ENCODE peak calls at places on chromosomes 4 and X, in eight cellular contexts. X is A549, D is sigmoid colon, T is testis, N is body of pancreas, R is uterus, Y is ovary, A is K562. V is an unnamed sample.

GRCh38 chr4:76657443-76657842 is 222.4 kb downstream of the SHROOM3 start:
- DNase-seq in X (no peak), D (no peak), T (no peak), N (no peak), R (no peak), Y (no peak), A (no peak), V (no peak)

GRCh38 chr4:180960758-180961401 is 1282.3 kb upstream of the TENM3 start:
- DNase-seq in X (no peak), D (no peak), T (no peak), N (no peak), R (no peak), Y (no peak), A (no peak), V (no peak)

GRCh38 chrX:127873637-127874036 is 178.6 kb downstream of the ACTRT1 start:
- DNase-seq in X (no peak), D (no peak), T (no peak), N (no peak), R (no peak), Y (no peak), A (no peak), V (no peak)

GRCh38 chr4:41935652-41936021 is 408 bp downstream of the TMEM33 start:
- DNase-seq in X (peak), D (no peak), T (no peak), N (no peak), R (no peak), Y (no peak), A (peak), V (no peak)

GRCh38 chr4:5224340-5224739 is 173.1 kb downstream of the STK32B start:
- DNase-seq in X (no peak), D (no peak), T (no peak), N (no peak), R (no peak), Y (no peak), A (no peak), V (no peak)

GRCh38 chr4:72786401-72786990 is 217.5 kb upstream of the ADAMTS3 start:
- DNase-seq in X (no peak), D (no peak), T (no peak), N (no peak), R (no peak), Y (no peak), A (peak), V (no peak)

GRCh38 chr4:44002368-44002767 is 446.2 kb downstream of the KCTD8 start:
- DNase-seq in X (no peak), D (no peak), T (no peak), N (no peak), R (no peak), Y (no peak), A (no peak), V (no peak)

GRCh38 chr4:2059034-2059725 is at the start of gene NAT8L:
- DNase-seq in X (peak), D (no peak), T (peak), N (peak), R (no peak), Y (peak), A (peak), V (peak)

GRCh38 chrX:20442597-20442996 is 175.9 kb upstream of the RPS6KA3 start:
- DNase-seq in X (peak), D (peak), T (peak), N (peak), R (peak), Y (peak), A (peak), V (peak)

GRCh38 chr4:128907966-128908365 is 98.5 kb downstream of the JADE1 start:
- DNase-seq in X (no peak), D (no peak), T (no peak), N (no peak), R (no peak), Y (no peak), A (no peak), V (no peak)

GRCh38 chr4:124061413-124061812 is 651.1 kb downstream of the ANKRD50 start:
- DNase-seq in X (no peak), D (no peak), T (no peak), N (no peak), R (no peak), Y (no peak), A (no peak), V (no peak)

GRCh38 chr4:94274912-94275311 is 67.2 kb downstream of the SMARCAD1 start:
- DNase-seq in X (no peak), D (no peak), T (no peak), N (no peak), R (no peak), Y (no peak), A (no peak), V (no peak)

GRCh38 chrX:102976793-102977495 is 39.9 kb downstream of the RAB40AL start:
- DNase-seq in X (no peak), D (no peak), T (no peak), N (peak), R (no peak), Y (no peak), A (no peak), V (no peak)

GRCh38 chr4:112765317-112765989 is 128.5 kb downstream of the LARP7 start:
- DNase-seq in X (no peak), D (no peak), T (no peak), N (no peak), R (no peak), Y (no peak), A (peak), V (no peak)

GRCh38 chr4:36285784-36286480 is 4.5 kb downstream of the DTHD1 start:
- DNase-seq in X (no peak), D (no peak), T (no peak), N (no peak), R (no peak), Y (no peak), A (no peak), V (no peak)

GRCh38 chr4:85928775-85929585 is 430.9 kb downstream of the MAPK10 start:
- DNase-seq in X (no peak), D (no peak), T (no peak), N (peak), R (no peak), Y (no peak), A (no peak), V (no peak)

DNA sequence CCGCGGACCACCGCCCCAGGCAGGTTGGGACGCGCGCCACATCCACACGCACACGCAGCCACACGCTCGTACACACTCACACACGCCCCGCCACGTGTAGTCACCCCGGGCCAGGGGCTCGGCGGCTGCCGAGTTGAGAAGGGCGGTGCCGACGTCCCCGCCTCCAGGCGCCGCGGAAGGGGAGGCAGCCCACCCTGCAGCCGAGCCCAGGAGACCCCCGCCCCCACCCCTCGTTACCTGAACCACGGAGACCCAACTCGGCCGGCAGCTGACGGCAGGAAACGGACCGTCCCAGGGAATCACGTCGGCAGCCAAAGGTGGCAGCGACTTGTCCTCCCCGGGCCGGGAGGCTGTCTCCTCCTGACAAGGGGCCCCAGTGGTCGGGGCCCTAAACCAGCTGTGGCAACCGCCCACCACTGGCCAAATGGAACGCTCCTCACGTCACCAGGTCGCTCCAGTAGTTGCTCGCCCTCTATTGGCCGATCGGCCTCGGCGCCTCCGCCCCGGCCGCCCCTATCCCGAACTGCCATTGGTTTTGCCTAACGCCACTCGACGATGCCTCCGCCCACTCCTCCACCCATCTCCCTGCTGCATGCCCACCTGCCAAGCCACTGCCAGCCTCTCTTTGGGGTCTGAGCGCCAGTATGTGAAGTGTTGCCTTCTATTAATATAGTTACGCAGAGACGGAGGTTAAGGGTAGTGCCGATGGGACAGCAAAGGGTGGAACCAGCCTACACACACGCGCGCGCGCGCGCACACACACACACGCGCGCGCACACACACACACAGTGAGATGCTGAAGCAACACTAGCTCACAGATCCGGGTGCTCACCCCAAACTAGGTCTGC is at the start of gene ZDHHC9:
- DNase-seq in X (peak), D (peak), T (peak), N (peak), R (peak), Y (peak), A (peak), V (peak)
- TF ChIP-seq POLR2A in X (peak), D (peak), T (no peak), N (no peak), R (peak), Y (peak), A (peak), V (peak)

DNA sequence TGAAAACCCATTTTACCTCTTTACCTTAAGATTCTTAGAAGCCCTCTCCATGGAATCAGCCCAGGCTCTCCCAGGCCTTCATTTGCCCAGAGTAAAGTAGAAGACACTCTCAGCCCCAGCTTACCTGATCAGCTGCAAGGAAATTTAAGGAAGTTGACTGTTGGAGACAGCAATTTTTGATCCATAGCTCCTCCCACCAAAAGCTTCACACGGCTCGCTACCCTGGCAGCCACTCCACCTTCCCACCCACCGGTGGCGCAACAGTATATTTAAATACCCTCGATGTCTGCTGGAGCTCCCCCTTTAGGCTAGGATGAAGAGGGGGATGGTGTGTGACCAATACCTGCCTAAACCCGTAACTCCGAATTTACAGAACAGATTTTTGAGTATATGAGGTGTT is 75.4 kb downstream of the MBNL3 start:
- DNase-seq in X (no peak), D (no peak), T (peak), N (no peak), R (no peak), Y (no peak), A (peak), V (no peak)
- TF ChIP-seq POLR2A in X (no peak), D (no peak), T (no peak), N (no peak), R (no peak), Y (no peak), A (no peak), V (no peak)

GRCh38 chrX:18425199-18426003 is at the start of gene CDKL5:
- DNase-seq in X (peak), D (peak), T (peak), N (peak), R (peak), Y (peak), A (peak), V (peak)
- TF ChIP-seq POLR2A in X (peak), D (peak), T (peak), N (peak), R (peak), Y (peak), A (no peak), V (peak)

GRCh38 chrX:2901367-2902036 is 27.6 kb downstream of the ARSD start:
- DNase-seq in X (no peak), D (no peak), T (no peak), N (no peak), R (no peak), Y (no peak), A (no peak), V (no peak)
- TF ChIP-seq POLR2A in X (no peak), D (no peak), T (no peak), N (no peak), R (no peak), Y (no peak), A (no peak), V (no peak)

DNA sequence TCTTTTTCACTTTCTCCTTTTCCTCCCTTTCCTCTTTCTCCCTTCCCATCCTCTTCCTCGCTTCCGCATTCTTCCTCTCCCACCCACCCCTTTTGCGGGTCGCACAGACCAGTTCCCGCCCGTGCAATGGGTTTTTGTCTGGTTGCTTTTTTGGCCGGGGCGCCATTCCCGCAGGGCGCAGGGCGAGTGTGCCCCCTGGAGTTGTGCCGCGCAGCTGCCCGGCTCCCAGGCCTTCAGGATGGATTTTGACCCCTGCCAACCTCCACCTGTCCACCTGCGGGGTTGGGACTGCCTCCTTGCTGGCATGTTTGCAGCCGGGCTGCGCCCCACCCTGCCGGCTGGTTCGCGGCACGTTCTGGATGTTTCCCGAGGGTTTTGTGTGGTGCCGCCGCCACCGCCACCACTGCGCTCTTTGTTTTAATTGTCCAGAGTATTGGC is 578 bp upstream of the SEL1L3 start:
- DNase-seq in X (peak), D (no peak), T (no peak), N (peak), R (no peak), Y (peak), A (no peak), V (no peak)
- TF ChIP-seq POLR2A in X (no peak), D (no peak), T (no peak), N (peak), R (no peak), Y (no peak), A (no peak), V (no peak)

GRCh38 chrX:29269390-29269789 is 682.1 kb downstream of the IL1RAPL1 start:
- DNase-seq in X (no peak), D (no peak), T (no peak), N (no peak), R (no peak), Y (no peak), A (no peak), V (no peak)
- TF ChIP-seq POLR2A in X (no peak), D (no peak), T (no peak), N (no peak), R (no peak), Y (no peak), A (no peak), V (no peak)

GRCh38 chr4:140645196-140645595 is 76.4 kb upstream of the UCP1 start:
- DNase-seq in X (no peak), D (no peak), T (no peak), N (no peak), R (no peak), Y (no peak), A (no peak), V (no peak)

GRCh38 chr4:140644470-140645185 is 75.9 kb upstream of the UCP1 start:
- DNase-seq in X (no peak), D (no peak), T (no peak), N (no peak), R (no peak), Y (no peak), A (no peak), V (no peak)

GRCh38 chr4:140648716-140649115 is 80.0 kb upstream of the UCP1 start:
- DNase-seq in X (no peak), D (no peak), T (no peak), N (no peak), R (no peak), Y (no peak), A (no peak), V (no peak)

GRCh38 chr4:140643571-140644055 is 74.9 kb upstream of the UCP1 start:
- DNase-seq in X (no peak), D (no peak), T (no peak), N (no peak), R (no peak), Y (no peak), A (no peak), V (no peak)

GRCh38 chr4:140645614-140646412 is 77.1 kb upstream of the UCP1 start:
- DNase-seq in X (no peak), D (no peak), T (no peak), N (no peak), R (no peak), Y (peak), A (no peak), V (no peak)
- TF ChIP-seq POLR2A in X (no peak), D (no peak), T (no peak), N (no peak), R (no peak), Y (no peak), A (no peak), V (no peak)

GRCh38 chr4:165328101-165328425 is 594 bp downstream of the MSMO1 start:
- DNase-seq in X (no peak), D (no peak), T (no peak), N (no peak), R (no peak), Y (no peak), A (no peak), V (no peak)

GRCh38 chr4:165325732-165326512 is 1.5 kb upstream of the MSMO1 start:
- DNase-seq in X (no peak), D (no peak), T (no peak), N (no peak), R (no peak), Y (no peak), A (peak), V (no peak)

GRCh38 chr4:165328708-165329107 is 1.2 kb downstream of the MSMO1 start:
- DNase-seq in X (no peak), D (no peak), T (no peak), N (no peak), R (no peak), Y (no peak), A (peak), V (no peak)

GRCh38 chr4:165326831-165327210 is 648 bp upstream of the MSMO1 start:
- DNase-seq in X (peak), D (no peak), T (peak), N (peak), R (peak), Y (peak), A (peak), V (no peak)

GRCh38 chr4:165327211-165328100 is at the start of gene MSMO1:
- DNase-seq in X (peak), D (peak), T (peak), N (peak), R (peak), Y (peak), A (peak), V (peak)
- TF ChIP-seq POLR2A in X (peak), D (peak), T (peak), N (peak), R (peak), Y (peak), A (peak), V (peak)

V was measured in H54.